ENCODE peak calls at places on chromosomes 16 and 17, in five cellular contexts. B is GM12878, M is H1, S is K562, F is HepG2. R is an unnamed sample.

GRCh38 chr16:29790949-29791844 is 646 bp downstream of the KIF22 start:
- DNase-seq in B (no peak), M (no peak), S (no peak), F (no peak), R (no peak)

GRCh38 chr17:73489991-73490390 is 154.3 kb downstream of the SDK2 start:
- DNase-seq in B (no peak), M (no peak), S (no peak), F (no peak), R (no peak)

GRCh38 chr16:66223176-66223780 is 143.2 kb upstream of the CDH5 start:
- DNase-seq in B (no peak), M (no peak), S (no peak), F (no peak), R (no peak)

GRCh38 chr16:67982011-67982696 is 1.9 kb upstream of the DPEP3 start:
- DNase-seq in B (no peak), M (no peak), S (no peak), F (no peak), R (no peak)

GRCh38 chr16:3401719-3402397 is 843 bp downstream of the ZNF174 start:
- DNase-seq in B (no peak), M (peak; percentile 45), S (peak; percentile 50), F (peak; percentile 18), R (peak; percentile 29)

GRCh38 chr17:17806035-17806434 is 30.8 kb downstream of the SREBF1 start:
- DNase-seq in B (no peak), M (no peak), S (no peak), F (no peak), R (no peak)

GRCh38 chr17:58970966-58971575 is 135.6 kb downstream of the TRIM37 start:
- DNase-seq in B (no peak), M (no peak), S (no peak), F (no peak), R (no peak)

GRCh38 chr16:68065716-68066305 is 19.4 kb upstream of the NFATC3 start:
- DNase-seq in B (no peak), M (no peak), S (no peak), F (no peak), R (no peak)

GRCh38 chr16:2328428-2328827 is 12.1 kb downstream of the ABCA3 start:
- DNase-seq in B (no peak), M (no peak), S (no peak), F (no peak), R (no peak)

GRCh38 chr16:5193877-5194276 is 96.3 kb upstream of the EEF2KMT start:
- DNase-seq in B (no peak), M (no peak), S (no peak), F (no peak), R (no peak)

GRCh38 chr17:75731716-75732498 is 10.6 kb downstream of the ITGB4 start:
- DNase-seq in B (no peak), M (no peak), S (no peak), F (no peak), R (no peak)

GRCh38 chr17:31691251-31691905 is 167.7 kb downstream of the COPRS start:
- DNase-seq in B (no peak), M (no peak), S (no peak), F (no peak), R (no peak)

GRCh38 chr17:29376667-29377268 is 13.4 kb upstream of the TAOK1 start:
- DNase-seq in B (no peak), M (no peak), S (no peak), F (no peak), R (peak; percentile 55)

GRCh38 chr16:70324998-70325765 is 21.5 kb upstream of the DDX19A start:
- DNase-seq in B (no peak), M (no peak), S (no peak), F (no peak), R (no peak)

GRCh38 chr16:62939687-62940086 is 903.4 kb upstream of the CDH8 start:
- DNase-seq in B (no peak), M (no peak), S (no peak), F (no peak), R (no peak)

DNA sequence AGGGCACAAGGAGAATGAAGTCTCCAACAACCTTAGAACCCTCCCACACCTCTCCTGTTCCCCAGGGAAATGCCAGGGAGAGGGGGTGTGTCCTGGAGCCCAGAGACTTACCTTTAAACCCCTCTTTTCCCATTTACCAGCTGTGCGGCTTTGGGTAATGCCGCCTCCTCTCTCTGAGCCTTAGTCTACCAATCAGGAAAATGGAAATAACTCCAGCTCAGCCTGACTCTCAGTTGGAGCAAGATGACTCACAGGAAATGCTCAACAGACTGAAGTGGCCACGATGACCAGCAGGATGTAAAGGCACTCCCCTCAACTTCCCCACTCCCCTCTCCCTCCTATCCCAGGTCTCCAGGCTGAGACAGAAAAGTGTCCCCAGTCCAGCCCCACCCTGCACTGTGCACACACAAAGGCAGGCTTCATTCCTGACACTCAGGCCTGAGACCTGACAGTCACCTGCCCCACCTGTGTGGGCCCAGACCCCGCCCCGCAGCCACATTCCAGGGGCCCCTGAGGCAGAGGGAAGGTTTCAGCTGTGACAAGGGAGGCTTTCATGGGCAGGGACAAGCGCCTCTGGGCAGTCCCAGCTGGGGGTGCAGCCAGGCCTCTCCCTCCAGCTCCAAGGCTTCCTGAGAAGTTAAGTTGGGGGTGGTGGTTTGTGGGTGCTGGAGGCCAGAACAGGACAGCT is 3.0 kb upstream of the KRT15 start:
- DNase-seq in B (no peak), M (no peak), S (peak; percentile 42), F (peak; percentile 81), R (peak; percentile 83)
- TF ChIP-seq CHD2 in B (no peak), M (no peak), S (no peak), F (no peak), R (no peak)

DNA sequence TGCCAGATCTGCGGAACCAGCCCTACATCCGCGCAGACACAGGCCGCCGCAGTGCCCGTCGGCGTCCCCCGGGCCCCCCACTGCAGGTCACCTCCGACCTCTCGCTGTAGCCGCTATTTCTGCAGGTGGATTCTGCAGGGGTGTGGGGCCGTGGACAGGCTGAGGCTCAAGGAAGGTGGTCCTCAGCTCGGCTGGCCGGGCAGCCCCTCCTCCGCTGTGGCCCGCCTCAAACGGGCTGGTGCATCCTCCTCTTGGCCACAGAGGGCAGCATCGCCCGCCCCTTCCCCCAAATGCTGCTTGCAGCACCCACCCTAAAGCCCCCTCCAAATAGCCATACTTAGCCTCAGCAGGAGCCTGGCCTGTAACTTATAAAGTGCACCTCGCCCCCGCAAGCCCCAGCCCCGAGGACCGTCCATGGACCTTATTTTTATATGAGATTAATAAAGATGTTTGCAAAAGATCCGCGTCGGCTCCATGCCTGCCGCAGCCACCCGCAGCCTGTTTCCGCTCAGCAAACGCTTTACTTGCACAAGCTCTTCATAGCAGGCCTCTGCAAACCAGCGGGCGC is 14.9 kb downstream of the SPATA32 start:
- DNase-seq in B (no peak), M (peak; percentile 83), S (peak; percentile 71), F (no peak), R (peak; percentile 74)
- TF ChIP-seq RAD21 in B (no peak), M (peak; percentile 62), S (no peak), F (no peak), R (peak; percentile 55)

GRCh38 chr16:74605746-74606520 is 981 bp downstream of the GLG1 start:
- DNase-seq in B (no peak), M (no peak), S (no peak), F (no peak), R (no peak)
- TF ChIP-seq HDAC2 in B (no peak), M (no peak), S (no peak), F (no peak), R (no peak)

DNA sequence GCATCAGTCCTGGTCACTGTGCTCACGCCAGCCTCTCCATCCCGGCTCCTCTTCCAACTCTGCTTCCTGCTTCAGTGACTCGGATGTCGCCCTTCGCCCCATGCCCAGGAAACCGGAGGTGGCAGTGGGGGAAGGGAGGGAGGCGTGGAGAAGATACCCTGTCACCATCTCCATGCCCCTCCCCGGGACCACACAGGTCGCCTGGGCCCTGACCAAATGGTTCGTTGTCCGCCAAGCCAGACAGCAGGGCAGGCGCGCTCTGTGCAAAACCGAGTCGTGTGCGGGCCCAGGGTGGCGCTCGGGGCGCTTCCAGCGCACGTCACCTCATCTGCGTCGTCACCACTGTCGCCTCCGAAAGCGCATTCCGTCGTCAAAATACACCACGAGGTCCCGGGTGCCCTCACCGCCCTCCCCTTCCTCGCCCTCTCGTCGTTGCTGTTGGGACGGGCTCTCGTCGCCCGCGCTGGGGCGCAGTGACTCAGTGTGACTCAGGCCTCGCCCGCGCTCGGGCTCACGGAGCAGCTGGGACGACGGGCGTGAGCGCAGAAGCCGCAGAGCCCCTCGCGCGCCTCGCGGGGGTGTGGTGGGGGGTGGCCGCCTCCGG is 39.2 kb downstream of the ZNF778 start:
- DNase-seq in B (no peak), M (peak; percentile 84), S (no peak), F (no peak), R (peak; percentile 48)
- TF ChIP-seq CHD2 in B (no peak), M (no peak), S (no peak), F (no peak), R (no peak)

GRCh38 chr16:57387598-57388354 is 15.5 kb downstream of the CX3CL1 start:
- DNase-seq in B (no peak), M (no peak), S (no peak), F (no peak), R (no peak)

GRCh38 chr16:57388359-57389086 is 16.0 kb upstream of the CCL17 start:
- DNase-seq in B (peak; percentile 62), M (no peak), S (no peak), F (no peak), R (peak; percentile 48)

GRCh38 chr16:57385083-57385482 is 12.8 kb downstream of the CX3CL1 start:
- DNase-seq in B (no peak), M (no peak), S (no peak), F (no peak), R (no peak)

GRCh38 chr16:57384248-57385070 is 12.2 kb downstream of the CX3CL1 start:
- DNase-seq in B (no peak), M (no peak), S (no peak), F (no peak), R (no peak)

DNA sequence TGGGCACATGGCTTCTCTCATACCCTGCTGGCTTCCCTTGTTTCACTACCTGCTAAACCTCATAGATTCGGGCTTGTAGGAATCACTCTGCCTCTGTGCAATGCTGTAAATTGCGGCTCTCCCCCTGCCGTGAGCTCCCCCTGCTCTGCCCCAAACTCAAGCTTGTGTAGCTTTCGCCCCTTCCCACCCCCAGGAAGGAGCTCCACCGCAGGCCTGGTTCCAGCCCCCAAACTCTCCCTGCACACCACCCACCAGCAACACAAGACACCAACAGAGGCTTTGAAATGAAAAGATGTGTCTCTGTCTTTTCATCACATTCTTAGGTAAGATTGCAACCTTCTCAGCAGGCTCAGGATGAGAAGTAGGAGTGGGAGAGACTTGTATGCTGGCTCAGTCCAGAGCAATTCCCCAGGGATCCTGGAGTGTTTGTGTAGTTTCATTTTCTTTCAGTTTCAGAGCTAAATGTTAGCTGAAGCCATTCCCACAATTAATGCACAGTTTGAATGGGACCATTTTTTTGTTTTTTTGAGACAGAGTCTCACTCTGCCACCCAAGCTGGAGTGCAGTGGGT is 14.2 kb downstream of the CX3CL1 start:
- DNase-seq in B (no peak), M (no peak), S (no peak), F (no peak), R (no peak)
- TF ChIP-seq RAD21 in B (no peak), M (no peak), S (no peak), F (no peak), R (no peak)